ENCODE peak calls at places on chromosomes 2 and 18, in five cellular contexts. J is activated T-cell treated with anti-CD3 and anti-CD28 coated beads, Interleukin-2, amount 50 U/mL, for 72 hours; A is left cardiac atrium; V is T-helper 9 cell; R is AG20443. K is an unnamed sample.

GRCh38 chr18:7177131-7177744 is 53.7 kb upstream of the LRRC30 start:
- DNase-seq in J (peak), A (peak), V (no peak), R (peak), K (no peak)

GRCh38 chr2:105595536-105595935 is 149.2 kb upstream of the NCK2 start:
- DNase-seq in J (peak), A (no peak), V (no peak), R (no peak), K (no peak)

GRCh38 chr18:76805221-76805620 is 17.1 kb upstream of the ZNF236 start:
- DNase-seq in J (no peak), A (no peak), V (no peak), R (peak), K (no peak)

GRCh38 chr18:45044787-45045186 is 364.1 kb downstream of the SETBP1 start:
- DNase-seq in J (no peak), A (no peak), V (no peak), R (no peak), K (no peak)

GRCh38 chr2:206241767-206242166 is 32.7 kb upstream of the ZDBF2 start:
- DNase-seq in J (no peak), A (no peak), V (no peak), R (peak), K (no peak)

GRCh38 chr2:27171351-27171848 is 22.6 kb downstream of the TCF23 start:
- DNase-seq in J (no peak), A (no peak), V (no peak), R (no peak), K (no peak)

GRCh38 chr2:230891108-230891507 is 26.4 kb downstream of the ITM2C start:
- DNase-seq in J (no peak), A (no peak), V (no peak), R (no peak), K (no peak)

GRCh38 chr2:241891315-241891987 is 21.9 kb downstream of the RTP5 start:
- DNase-seq in J (no peak), A (peak), V (no peak), R (no peak), K (no peak)

GRCh38 chr2:9652898-9653479 is 22.2 kb upstream of the YWHAQ start:
- DNase-seq in J (no peak), A (no peak), V (no peak), R (no peak), K (no peak)

GRCh38 chr2:187008111-187008510 is 159.1 kb upstream of the ZSWIM2 start:
- DNase-seq in J (no peak), A (no peak), V (no peak), R (no peak), K (no peak)

GRCh38 chr2:129302106-129302505 is 677.4 kb upstream of the RAB6C start:
- DNase-seq in J (no peak), A (no peak), V (no peak), R (no peak), K (no peak)

GRCh38 chr2:73588177-73588576 is 54.0 kb downstream of the NAT8 start:
- DNase-seq in J (no peak), A (no peak), V (no peak), R (no peak), K (no peak)

GRCh38 chr2:231957913-231958763 is 3.4 kb upstream of the DIS3L2 start:
- DNase-seq in J (no peak), A (no peak), V (no peak), R (no peak), K (no peak)

GRCh38 chr2:216501854-216502253 is 3.2 kb downstream of the RPL37A start:
- DNase-seq in J (no peak), A (no peak), V (no peak), R (no peak), K (no peak)

GRCh38 chr2:71813801-71814470 is 333.7 kb downstream of the CYP26B1 start:
- DNase-seq in J (no peak), A (no peak), V (no peak), R (peak), K (no peak)

GRCh38 chr2:159243521-159243920 is 43.0 kb downstream of the WDSUB1 start:
- DNase-seq in J (no peak), A (no peak), V (no peak), R (no peak), K (no peak)

GRCh38 chr2:15761056-15761455 is 169.4 kb downstream of the DDX1 start:
- DNase-seq in J (no peak), A (no peak), V (no peak), R (no peak), K (no peak)

GRCh38 chr2:114368705-114369104 is 73.7 kb upstream of the DPP10 start:
- DNase-seq in J (no peak), A (no peak), V (no peak), R (no peak), K (no peak)

GRCh38 chr2:145352499-145352898 is 832.6 kb upstream of the ZEB2 start:
- DNase-seq in J (no peak), A (no peak), V (no peak), R (no peak), K (no peak)

GRCh38 chr2:215764441-215765048 is 248.8 kb downstream of the MREG start:
- DNase-seq in J (no peak), A (no peak), V (no peak), R (peak), K (no peak)

GRCh38 chr2:164655336-164655735 is 34.1 kb upstream of the GRB14 start:
- DNase-seq in J (no peak), A (no peak), V (no peak), R (no peak), K (no peak)